ENCODE peak calls at places on chromosomes 11 and 22, in five cellular contexts. H, P, O, R and N are unnamed samples. For H3K4me1 and H3K9me3, the result is how much of the 10 kb centered on the place peaks cover.

GRCh38 chr11:10415817-10416392 is 39.2 kb upstream of the AMPD3 start:
- DNase-seq in H (no peak), O (no peak), P (no peak), R (no peak), N (no peak)

GRCh38 chr11:19428206-19429001 is 187.7 kb upstream of the E2F8 start:
- DNase-seq in O (no peak), P (no peak), R (no peak), H (no peak), N (no peak)

GRCh38 chr11:11987503-11988022 is 20.9 kb downstream of the DKK3 start:
- DNase-seq in P (no peak), H (no peak), O (no peak), R (no peak), N (no peak)

GRCh38 chr11:102347526-102348331 is 715 bp downstream of the BIRC2 start:
- DNase-seq in P (peak), H (no peak), O (no peak), R (no peak), N (no peak)

GRCh38 chr22:36781656-36782627 is 6.0 kb upstream of the IFT27 start:
- DNase-seq in H (peak), O (peak), P (peak), R (peak), N (peak)

GRCh38 chr11:11157201-11157600 is 195.8 kb downstream of the CSNK2A3 start:
- DNase-seq in R (no peak), O (no peak), H (no peak), P (no peak), N (no peak)

GRCh38 chr11:17169876-17170275 is 37.9 kb downstream of the PIK3C2A start:
- DNase-seq in R (no peak), P (no peak), H (no peak), O (no peak), N (no peak)

GRCh38 chr11:91978747-91979146 is 245.9 kb upstream of the FAT3 start:
- DNase-seq in P (no peak), R (no peak), O (no peak), H (no peak), N (no peak)

DNA sequence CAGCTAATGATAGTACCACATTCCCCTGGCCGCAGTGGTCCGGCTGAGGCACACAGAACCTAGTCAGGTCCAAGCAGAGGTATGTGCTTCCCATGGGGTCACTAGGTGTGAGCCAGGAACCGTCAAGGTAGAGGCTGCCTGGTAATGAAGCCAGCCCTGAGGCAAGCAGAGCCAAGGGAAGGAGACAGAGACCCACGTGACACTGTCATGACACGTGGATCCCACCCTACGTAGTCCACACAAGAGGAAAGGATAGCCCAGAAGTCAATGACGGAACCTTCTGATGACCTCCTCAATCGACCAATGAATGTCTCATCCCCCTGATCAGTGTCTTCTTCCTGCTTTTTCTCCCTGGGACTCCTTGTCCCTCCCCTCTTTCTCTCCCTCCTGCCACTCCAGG is 19.0 kb downstream of the A4GALT start:
- DNase-seq in R (no peak), O (no peak), P (no peak), H (peak), N (no peak)
- H3K4me1 ChIP-seq in R (under half), O (under half), P (under half), H (under half), N (half or more)

GRCh38 chr22:49305215-49305965 is 522.3 kb downstream of the BRD1 start:
- DNase-seq in O (no peak), H (no peak), P (peak), R (no peak), N (peak)
- H3K9me3 ChIP-seq in O (under half), H (under half), P (under half), R (under half), N (under half)

GRCh38 chr11:110890995-110891394 is 178.8 kb upstream of the ARHGAP20 start:
- DNase-seq in O (no peak), R (no peak), P (no peak), H (no peak), N (no peak)

GRCh38 chr11:110883266-110883665 is 171.0 kb upstream of the ARHGAP20 start:
- DNase-seq in H (no peak), O (no peak), R (no peak), P (no peak), N (no peak)

GRCh38 chr11:110891411-110891810 is 179.2 kb upstream of the ARHGAP20 start:
- DNase-seq in P (no peak), R (no peak), O (no peak), H (no peak), N (no peak)

GRCh38 chr11:110886241-110886640 is 174.0 kb upstream of the ARHGAP20 start:
- DNase-seq in R (no peak), P (no peak), H (no peak), O (no peak), N (no peak)
- TF ChIP-seq CTCF in R (no peak), P (no peak), H (no peak), O (no peak), N (no peak)

GRCh38 chr11:59769828-59770227 is 14.7 kb downstream of the STX3 start:
- DNase-seq in O (no peak), P (no peak), H (no peak), R (no peak), N (no peak)
- H3K4me1 ChIP-seq in O (under half), P (under half), H (under half), R (under half), N (half or more)